ENCODE peak calls at places on chromosomes 12 and 14, in five cellular contexts. N is HCT116, P is K562, I is SK-N-SH, L is H1. E is an unnamed sample.

GRCh38 chr12:46376579-46376978 is 4.0 kb upstream of the SLC38A2 start:
- DNase-seq in N (no peak), P (no peak), I (no peak), L (no peak), E (no peak)

GRCh38 chr12:2879853-2880252 is 2.8 kb downstream of the RHNO1 start:
- DNase-seq in N (no peak), P (no peak), I (no peak), L (no peak), E (no peak)

GRCh38 chr12:52149651-52150241 is 42.1 kb downstream of the KRT80 start:
- DNase-seq in N (no peak), P (no peak), I (peak; percentile 76), L (no peak), E (no peak)

GRCh38 chr12:111803038-111803626 is 36.4 kb downstream of the ALDH2 start:
- DNase-seq in N (no peak), P (no peak), I (no peak), L (no peak), E (no peak)

GRCh38 chr12:67681145-67681778 is 32.7 kb downstream of the DYRK2 start:
- DNase-seq in N (no peak), P (no peak), I (no peak), L (no peak), E (no peak)

GRCh38 chr12:104825408-104825807 is 132.7 kb downstream of the SLC41A2 start:
- DNase-seq in N (no peak), P (peak; percentile 25), I (no peak), L (no peak), E (no peak)

GRCh38 chr12:92496790-92497189 is 206.0 kb upstream of the PLEKHG7 start:
- DNase-seq in N (no peak), P (no peak), I (no peak), L (no peak), E (no peak)

GRCh38 chr12:96274331-96274730 is 80.2 kb downstream of the ELK3 start:
- DNase-seq in N (no peak), P (no peak), I (no peak), L (no peak), E (no peak)

GRCh38 chr14:68652433-68652690 is 140.5 kb downstream of the ZFP36L1 start:
- DNase-seq in N (no peak), P (no peak), I (no peak), L (no peak), E (no peak)

GRCh38 chr14:103522028-103522581 is 525 bp downstream of the CKB start:
- DNase-seq in N (no peak), P (peak; percentile 66), I (peak; percentile 91), L (peak; percentile 70), E (no peak)

GRCh38 chr14:96263347-96264199 is 7.6 kb downstream of the BDKRB1 start:
- DNase-seq in N (no peak), P (no peak), I (no peak), L (no peak), E (peak; percentile 40)

GRCh38 chr12:89385965-89386537 is 33.8 kb upstream of the DUSP6 start:
- DNase-seq in N (no peak), P (no peak), I (no peak), L (no peak), E (no peak)

GRCh38 chr12:131647667-131648066 is 63.2 kb upstream of the SFSWAP start:
- DNase-seq in N (no peak), P (no peak), I (no peak), L (no peak), E (no peak)

GRCh38 chr14:44912041-44912869 is 49.5 kb downstream of the KLHL28 start:
- DNase-seq in N (no peak), P (no peak), I (peak; percentile 34), L (no peak), E (no peak)

GRCh38 chr14:74062809-74063150 is 21.5 kb downstream of the ALDH6A1 start:
- DNase-seq in N (no peak), P (no peak), I (no peak), L (no peak), E (no peak)

GRCh38 chr12:108720757-108721514 is 10.4 kb downstream of the CORO1C start:
- DNase-seq in N (no peak), P (no peak), I (no peak), L (no peak), E (no peak)

GRCh38 chr14:80862983-80863382 is 78.6 kb downstream of the CEP128 start:
- DNase-seq in N (no peak), P (no peak), I (no peak), L (no peak), E (no peak)

GRCh38 chr12:119006749-119007148 is 25.4 kb downstream of the SRRM4 start:
- DNase-seq in N (no peak), P (no peak), I (peak; percentile 74), L (no peak), E (no peak)

GRCh38 chr14:21894003-21894897 is 220.6 kb upstream of the OR4E1 start:
- DNase-seq in N (no peak), P (no peak), I (no peak), L (peak; percentile 66), E (no peak)

GRCh38 chr12:109968032-109968420 is 28.1 kb downstream of the GIT2 start:
- DNase-seq in N (no peak), P (no peak), I (no peak), L (no peak), E (no peak)
- TF ChIP-seq JUND in N (no peak), P (no peak), I (no peak), L (no peak), E (no peak)

GRCh38 chr12:31007153-31007495 is 66.5 kb upstream of the DDX11 start:
- DNase-seq in N (no peak), P (no peak), I (no peak), L (no peak), E (no peak)

GRCh38 chr12:31004666-31005065 is 69.0 kb upstream of the DDX11 start:
- DNase-seq in N (no peak), P (no peak), I (no peak), L (no peak), E (no peak)

GRCh38 chr12:31006416-31007152 is 67.1 kb upstream of the DDX11 start:
- DNase-seq in N (no peak), P (no peak), I (no peak), L (no peak), E (no peak)

GRCh38 chr12:31005256-31005943 is 68.3 kb upstream of the DDX11 start:
- DNase-seq in N (no peak), P (no peak), I (peak; percentile 9), L (no peak), E (no peak)

GRCh38 chr12:31005944-31006361 is 67.7 kb upstream of the DDX11 start:
- DNase-seq in N (peak; percentile 22), P (no peak), I (peak; percentile 6), L (no peak), E (no peak)
- TF ChIP-seq JUND in N (no peak), P (no peak), I (no peak), L (no peak), E (no peak)

DNA sequence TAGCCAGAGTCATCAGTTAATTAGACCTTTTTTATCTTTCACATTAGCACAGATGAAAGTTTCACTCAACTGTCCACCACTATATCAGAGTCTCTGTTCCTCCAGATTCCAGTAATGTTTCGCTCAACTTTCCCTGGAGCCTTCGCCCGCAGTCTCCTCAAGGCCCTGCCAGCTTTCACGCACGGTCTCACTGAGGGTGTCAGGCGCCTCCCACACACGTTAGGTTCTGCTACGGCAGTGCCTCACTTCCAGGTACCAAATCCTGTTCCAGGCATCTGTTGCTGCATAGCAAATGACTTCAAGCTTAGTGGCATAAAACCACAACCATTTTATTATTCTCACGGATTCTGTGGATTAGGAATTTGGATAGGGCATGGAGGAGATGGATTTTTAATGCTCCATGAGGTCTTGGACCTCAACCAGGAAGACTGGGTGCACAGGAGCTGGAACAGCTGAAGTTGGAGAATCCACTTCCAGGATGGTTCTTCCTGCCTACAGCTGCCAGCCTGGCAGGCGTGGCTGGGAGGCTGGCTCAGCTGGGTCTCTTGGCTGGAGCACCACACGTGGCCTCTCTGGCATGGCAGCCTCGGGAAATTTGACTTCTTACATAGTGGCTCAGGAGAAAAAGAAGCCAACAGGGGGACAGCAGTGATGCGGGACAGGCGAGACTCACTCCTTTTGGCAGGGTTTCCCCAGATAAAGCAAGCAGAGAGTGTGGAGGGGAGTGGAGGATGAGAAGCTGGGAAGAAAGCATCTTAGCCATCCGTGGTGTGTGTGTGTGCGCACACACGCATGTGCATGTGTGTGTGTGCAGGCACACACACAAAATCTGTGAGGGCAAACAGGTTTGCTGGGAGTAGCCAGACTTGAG is 21.3 kb upstream of the BCDIN3D start:
- DNase-seq in N (no peak), P (no peak), I (no peak), L (no peak), E (no peak)
- TF ChIP-seq JUND in N (no peak), P (no peak), I (no peak), L (no peak), E (no peak)

GRCh38 chr12:100715976-100716657 is 78.5 kb upstream of the ANO4 start:
- DNase-seq in N (no peak), P (no peak), I (no peak), L (peak; percentile 67), E (no peak)

GRCh38 chr12:100716658-100716948 is 78.0 kb upstream of the ANO4 start:
- DNase-seq in N (no peak), P (no peak), I (no peak), L (no peak), E (no peak)

GRCh38 chr12:100718212-100718611 is 76.4 kb upstream of the ANO4 start:
- DNase-seq in N (no peak), P (no peak), I (no peak), L (no peak), E (no peak)

GRCh38 chr12:100717733-100718067 is 76.9 kb upstream of the ANO4 start:
- DNase-seq in N (no peak), P (no peak), I (no peak), L (no peak), E (no peak)

GRCh38 chr12:100716949-100717732 is 77.4 kb upstream of the ANO4 start:
- DNase-seq in N (no peak), P (no peak), I (peak; percentile 71), L (peak; percentile 72), E (no peak)
- TF ChIP-seq JUND in N (no peak), P (no peak), I (no peak), L (no peak), E (no peak)

GRCh38 chr12:94203181-94203546 is 54.8 kb downstream of the PLXNC1 start:
- DNase-seq in N (no peak), P (no peak), I (no peak), L (no peak), E (no peak)

GRCh38 chr12:94206886-94207285 is 58.5 kb downstream of the PLXNC1 start:
- DNase-seq in N (no peak), P (no peak), I (no peak), L (no peak), E (no peak)

GRCh38 chr12:94205738-94206310 is 57.4 kb downstream of the PLXNC1 start:
- DNase-seq in N (no peak), P (no peak), I (no peak), L (no peak), E (no peak)

GRCh38 chr12:94203796-94204195 is 55.4 kb downstream of the PLXNC1 start:
- DNase-seq in N (no peak), P (no peak), I (no peak), L (no peak), E (no peak)

GRCh38 chr12:94204647-94205247 is 56.4 kb downstream of the PLXNC1 start:
- DNase-seq in N (no peak), P (no peak), I (no peak), L (no peak), E (no peak)
- TF ChIP-seq JUND in N (no peak), P (no peak), I (no peak), L (no peak), E (no peak)

GRCh38 chr12:22355011-22355580 is 20.6 kb upstream of the ST8SIA1 start:
- DNase-seq in N (no peak), P (no peak), I (no peak), L (no peak), E (no peak)
- TF ChIP-seq JUND in N (no peak), P (no peak), I (no peak), L (no peak), E (no peak)